ENCODE peak calls at places on chromosomes 4 and X, in six cellular contexts. C is bronchial epithelial cell, F is NAMALWA, S is kidney tubule cell, O is endodermal cell, D is brain microvascular endothelial cell. T is an unnamed sample.

GRCh38 chr4:38046735-38047487 is 86.7 kb downstream of the PTTG2 start:
- DNase-seq in S (no peak), C (no peak), O (peak), D (peak), F (no peak), T (no peak)

GRCh38 chrX:24380273-24381036 is 20.0 kb downstream of the SUPT20HL1 start:
- DNase-seq in D (no peak), O (no peak), C (no peak), S (no peak), F (no peak), T (no peak)

GRCh38 chrX:20393944-20394343 is 127.2 kb upstream of the RPS6KA3 start:
- DNase-seq in S (no peak), F (no peak), D (no peak), C (no peak), O (no peak), T (no peak)

GRCh38 chrX:111095974-111096870 is at the start of gene PAK3:
- DNase-seq in S (peak), C (peak), O (peak), D (peak), F (no peak), T (no peak)

GRCh38 chr4:128573781-128574508 is 235.6 kb upstream of the JADE1 start:
- DNase-seq in O (no peak), F (no peak), C (peak), S (peak), D (peak), T (no peak)

GRCh38 chrX:134249231-134249630 is 12.2 kb downstream of the CCDC160 start:
- DNase-seq in O (no peak), S (peak), F (no peak), C (no peak), D (no peak), T (no peak)

GRCh38 chr4:39942507-39942906 is 35.2 kb downstream of the PDS5A start:
- DNase-seq in D (no peak), F (no peak), S (no peak), O (no peak), C (no peak), T (peak)

GRCh38 chrX:150348365-150348764 is 14.8 kb upstream of the MAMLD1 start:
- DNase-seq in S (peak), F (no peak), C (no peak), D (no peak), O (peak), T (no peak)

GRCh38 chr4:98908703-98909262 is 20.1 kb downstream of the EIF4E start:
- DNase-seq in S (no peak), O (no peak), C (peak), F (no peak), D (no peak), T (no peak)

GRCh38 chr4:80240976-80241375 is 25.5 kb upstream of the FGF5 start:
- DNase-seq in C (no peak), D (no peak), F (no peak), O (no peak), S (peak), T (no peak)

GRCh38 chr4:90780193-90780592 is 653.0 kb downstream of the CCSER1 start:
- DNase-seq in O (no peak), F (no peak), D (no peak), C (no peak), S (no peak), T (no peak)

GRCh38 chr4:153465583-153465921 is 608 bp upstream of the TMEM131L start:
- DNase-seq in O (no peak), D (peak), F (peak), S (peak), C (no peak), T (peak)

GRCh38 chr4:8840816-8841455 is 30.7 kb downstream of the HMX1 start:
- DNase-seq in F (no peak), D (no peak), C (no peak), O (peak), S (no peak), T (no peak)

GRCh38 chr4:165325732-165326512 is 1.5 kb upstream of the MSMO1 start:
- DNase-seq in C (peak), D (peak), F (peak), O (peak), S (peak), T (peak)

GRCh38 chrX:25442501-25442900 is 426.7 kb upstream of the ARX start:
- DNase-seq in S (peak), C (peak), D (no peak), F (no peak), O (peak), T (no peak)

GRCh38 chr4:150261571-150261970 is 183.3 kb downstream of the DCLK2 start:
- DNase-seq in S (peak), C (no peak), D (no peak), O (no peak), F (no peak), T (no peak)

GRCh38 chrX:57906790-57907189 is 3.5 kb downstream of the ZXDA start:
- DNase-seq in D (peak), O (no peak), F (peak), S (peak), C (no peak), T (no peak)

GRCh38 chr4:35689866-35690265 is 554.4 kb downstream of the ARAP2 start:
- DNase-seq in O (no peak), D (no peak), C (no peak), F (no peak), S (no peak), T (no peak)

GRCh38 chr4:82851902-82852750 is 38.8 kb downstream of the SEC31A start:
- DNase-seq in S (peak), F (peak), C (peak), O (no peak), D (no peak), T (peak)

GRCh38 chrX:623599-624323 is 6.8 kb upstream of the SHOX start:
- DNase-seq in F (peak), C (no peak), O (peak), D (no peak), S (no peak), T (no peak)

GRCh38 chr4:38132140-38132673 is 172.0 kb downstream of the PTTG2 start:
- DNase-seq in S (peak), O (peak), F (no peak), D (peak), C (peak), T (peak)

GRCh38 chr4:102324725-102325124 is 20.6 kb downstream of the SLC39A8 start:
- DNase-seq in S (peak), F (no peak), C (no peak), O (no peak), D (no peak), T (peak)

GRCh38 chr4:127370495-127371069 is 262.2 kb upstream of the INTU start:
- DNase-seq in S (peak), O (no peak), F (no peak), C (no peak), D (no peak), T (peak)

GRCh38 chr4:6674500-6675149 is 19.1 kb upstream of the S100P start:
- DNase-seq in D (peak), S (peak), F (peak), C (peak), O (peak), T (no peak)

GRCh38 chrX:154526901-154527675 is 11.1 kb upstream of the FAM3A start:
- DNase-seq in S (peak), F (peak), C (peak), O (peak), D (peak), T (peak)

T was measured in MV-4-11.